ENCODE peak calls at places on chromosomes 6 and 20, in eight cellular contexts. J is CD8-positive, alpha-beta T cell; R is lower lobe of right lung; A is vagina; L is OCI-LY7; Y is fibroblast of lung; K is tibial nerve; T is ovary. E is an unnamed sample. For H3K4me1 and H3K36me3, the result is how much of the 10 kb centered on the place peaks cover.

GRCh38 chr6:53721766-53722165 is 56.2 kb upstream of the KLHL31 start:
- DNase-seq in T (no peak), K (no peak), L (no peak), R (no peak), J (no peak), A (no peak), Y (no peak), E (no peak)

GRCh38 chr6:36368921-36369880 is 18.3 kb downstream of the ETV7 start:
- DNase-seq in R (peak), A (no peak), L (no peak), K (no peak), J (no peak), Y (peak), T (no peak), E (no peak)

GRCh38 chr6:122620902-122621301 is 10.7 kb downstream of the PKIB start:
- DNase-seq in L (no peak), Y (peak), R (no peak), K (no peak), A (no peak), T (no peak), J (no peak), E (no peak)

GRCh38 chr6:107466062-107466461 is 6.7 kb upstream of the PDSS2 start:
- DNase-seq in T (no peak), J (no peak), L (peak), Y (no peak), R (no peak), K (no peak), A (no peak), E (no peak)

GRCh38 chr6:17565399-17565798 is 34.7 kb upstream of the FAM8A1 start:
- DNase-seq in A (no peak), K (no peak), L (peak), T (no peak), Y (no peak), J (no peak), R (no peak), E (no peak)

GRCh38 chr20:9407805-9408421 is 106.5 kb upstream of the LAMP5 start:
- DNase-seq in K (peak), L (peak), R (no peak), A (no peak), J (no peak), Y (peak), T (peak), E (peak)

GRCh38 chr20:11394145-11394833 is 523.4 kb upstream of the BTBD3 start:
- DNase-seq in T (no peak), A (no peak), L (no peak), J (no peak), K (no peak), R (no peak), Y (peak), E (no peak)

GRCh38 chr20:7996898-7997297 is 22.7 kb downstream of the TMX4 start:
- DNase-seq in K (no peak), T (no peak), R (no peak), A (no peak), J (no peak), L (no peak), Y (no peak), E (no peak)

GRCh38 chr6:16200231-16200941 is 38.0 kb upstream of the GMPR start:
- DNase-seq in Y (peak), T (no peak), A (no peak), R (peak), J (no peak), K (no peak), L (no peak), E (peak)

GRCh38 chr6:95547043-95547442 is 30.3 kb upstream of the MANEA start:
- DNase-seq in K (no peak), T (no peak), Y (no peak), L (no peak), A (no peak), J (no peak), R (no peak), E (no peak)

GRCh38 chr6:157198425-157199279 is 124.7 kb downstream of the TMEM242 start:
- DNase-seq in L (no peak), R (peak), K (no peak), A (no peak), T (no peak), J (no peak), Y (no peak), E (peak)

GRCh38 chr6:42845327-42845694 is 34.1 kb upstream of the RPL7L1 start:
- DNase-seq in L (no peak), T (no peak), J (no peak), K (no peak), Y (no peak), A (no peak), R (no peak), E (no peak)

GRCh38 chr6:168683621-168684020 is 242.6 kb downstream of the SMOC2 start:
- DNase-seq in Y (no peak), T (no peak), R (no peak), L (no peak), K (no peak), J (no peak), A (peak), E (no peak)

GRCh38 chr20:24668791-24669190 is 199.4 kb downstream of the SYNDIG1 start:
- DNase-seq in A (no peak), T (no peak), R (no peak), L (no peak), K (no peak), J (no peak), Y (no peak), E (no peak)

GRCh38 chr6:166461821-166462460 is 79.2 kb upstream of the MPC1 start:
- DNase-seq in R (no peak), T (no peak), L (peak), Y (no peak), A (no peak), K (no peak), J (no peak), E (no peak)

GRCh38 chr6:28943223-28943556 is 19.4 kb upstream of the TRIM27 start:
- DNase-seq in J (no peak), Y (no peak), T (no peak), L (no peak), A (no peak), K (no peak), R (no peak), E (no peak)

GRCh38 chr6:166318649-166319600 is 10.7 kb upstream of the PRR18 start:
- DNase-seq in J (no peak), A (no peak), R (no peak), T (no peak), Y (no peak), K (no peak), L (no peak), E (no peak)

GRCh38 chr20:57251344-57251743 is 15.1 kb downstream of the BMP7 start:
- DNase-seq in K (no peak), L (peak), Y (peak), J (no peak), R (no peak), T (no peak), A (no peak), E (no peak)

GRCh38 chr6:123515715-123516114 is 121.0 kb downstream of the TRDN start:
- DNase-seq in R (no peak), A (no peak), Y (no peak), L (no peak), J (no peak), K (no peak), T (no peak), E (no peak)

GRCh38 chr6:28659250-28659566 is 133.5 kb downstream of the GPX5 start:
- DNase-seq in J (no peak), L (no peak), A (no peak), K (no peak), Y (no peak), R (no peak), T (no peak), E (no peak)

GRCh38 chr6:30942338-30943060 is 1.7 kb downstream of the MUCL3 start:
- DNase-seq in Y (peak), R (peak), J (no peak), L (no peak), K (peak), T (peak), A (no peak), E (peak)

GRCh38 chr6:27531772-27532459 is 59.0 kb upstream of the ZNF184 start:
- DNase-seq in K (no peak), A (no peak), Y (no peak), J (no peak), T (no peak), R (no peak), L (no peak), E (no peak)

GRCh38 chr20:33419140-33419974 is 18.0 kb upstream of the CDK5RAP1 start:
- DNase-seq in K (no peak), Y (peak), R (no peak), A (no peak), T (peak), J (no peak), L (no peak), E (no peak)

GRCh38 chr6:113719056-113719455 is 138.1 kb upstream of the MARCKS start:
- DNase-seq in Y (no peak), K (no peak), R (no peak), J (no peak), L (no peak), A (no peak), T (no peak), E (no peak)

GRCh38 chr20:36819662-36820061 is 46.1 kb upstream of the DSN1 start:
- DNase-seq in A (no peak), J (no peak), K (no peak), R (no peak), T (no peak), Y (no peak), L (no peak), E (peak)

GRCh38 chr20:10863337-10864060 is 189.7 kb upstream of the JAG1 start:
- DNase-seq in R (no peak), A (no peak), T (no peak), J (no peak), L (no peak), Y (peak), K (no peak), E (no peak)

GRCh38 chr6:37473364-37474095 is 26.2 kb downstream of the CCDC167 start:
- DNase-seq in A (no peak), Y (peak), T (no peak), J (no peak), L (no peak), R (no peak), K (no peak), E (peak)

GRCh38 chr20:54573838-54574237 is 98.4 kb downstream of the DOK5 start:
- DNase-seq in T (no peak), J (no peak), K (no peak), L (no peak), Y (no peak), A (no peak), R (no peak), E (no peak)

GRCh38 chr20:36482044-36482473 is 59.3 kb upstream of the MYL9 start:
- DNase-seq in J (no peak), R (peak), T (no peak), A (no peak), K (no peak), Y (no peak), L (no peak), E (peak)

GRCh38 chr6:31799781-31800180 is 4.2 kb upstream of the VARS1 start:
- DNase-seq in Y (peak), A (no peak), T (no peak), L (no peak), J (no peak), K (no peak), R (peak), E (no peak)

GRCh38 chr20:33460711-33461110 is 17.1 kb upstream of the SNTA1 start:
- DNase-seq in Y (no peak), K (no peak), A (no peak), L (peak), J (no peak), R (no peak), T (no peak), E (no peak)

GRCh38 chr6:16683524-16684194 is 77.6 kb downstream of the ATXN1 start:
- DNase-seq in J (no peak), K (no peak), Y (peak), R (no peak), T (no peak), A (no peak), L (no peak), E (peak)

DNA sequence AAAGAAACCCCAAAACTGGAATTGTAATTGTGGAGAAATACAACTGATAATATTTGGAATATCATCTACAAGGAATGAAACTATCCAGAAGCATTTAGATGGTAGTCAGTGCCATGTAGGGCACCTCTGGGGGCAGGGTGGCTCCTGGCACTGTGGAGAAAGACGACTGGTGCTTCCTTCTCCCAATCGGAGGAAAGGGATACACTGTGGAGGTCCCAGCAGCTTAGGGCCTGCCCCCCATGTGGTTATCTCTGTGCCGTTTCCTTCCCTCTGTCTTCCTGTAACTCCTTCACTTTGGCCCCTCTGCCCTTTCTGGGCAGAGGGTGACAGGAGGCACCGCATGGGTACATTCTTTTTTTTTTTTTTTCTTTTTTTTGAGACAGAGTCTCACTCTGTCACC is 178.4 kb downstream of the MTHFD1L start:
- DNase-seq in R (no peak), T (no peak), K (no peak), Y (no peak), J (no peak), A (no peak), L (no peak), E (no peak)
- H3K4me1 ChIP-seq in R (under half), T (under half), K (under half), Y (under half), J (under half), A (under half), L (under half), E (under half)

DNA sequence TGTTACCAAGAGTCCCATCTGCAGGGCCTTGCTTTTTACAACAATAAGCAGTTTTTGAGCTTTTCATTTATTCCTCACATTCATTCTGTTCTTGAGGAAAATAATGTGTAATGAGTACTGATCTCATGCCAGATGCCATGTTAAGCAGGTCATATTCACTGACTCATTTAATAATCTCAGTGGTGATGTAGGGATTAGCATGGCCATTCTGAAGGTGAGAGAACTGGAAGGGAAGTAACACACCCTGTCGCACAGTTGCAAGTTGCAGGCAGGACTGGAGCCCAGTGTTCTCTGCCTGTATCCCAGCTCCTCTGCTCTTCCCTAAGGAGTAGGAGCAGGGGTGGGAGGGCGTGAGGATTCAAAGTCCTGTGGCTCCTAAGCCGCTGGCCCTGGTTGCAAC is 5.6 kb downstream of the PCIF1 start:
- DNase-seq in A (no peak), T (no peak), Y (no peak), R (no peak), J (no peak), L (no peak), K (no peak), E (no peak)
- H3K36me3 ChIP-seq in A (half or more), T (under half), Y (under half), R (half or more), J (half or more), L (half or more), K (half or more), E (half or more)

DNA sequence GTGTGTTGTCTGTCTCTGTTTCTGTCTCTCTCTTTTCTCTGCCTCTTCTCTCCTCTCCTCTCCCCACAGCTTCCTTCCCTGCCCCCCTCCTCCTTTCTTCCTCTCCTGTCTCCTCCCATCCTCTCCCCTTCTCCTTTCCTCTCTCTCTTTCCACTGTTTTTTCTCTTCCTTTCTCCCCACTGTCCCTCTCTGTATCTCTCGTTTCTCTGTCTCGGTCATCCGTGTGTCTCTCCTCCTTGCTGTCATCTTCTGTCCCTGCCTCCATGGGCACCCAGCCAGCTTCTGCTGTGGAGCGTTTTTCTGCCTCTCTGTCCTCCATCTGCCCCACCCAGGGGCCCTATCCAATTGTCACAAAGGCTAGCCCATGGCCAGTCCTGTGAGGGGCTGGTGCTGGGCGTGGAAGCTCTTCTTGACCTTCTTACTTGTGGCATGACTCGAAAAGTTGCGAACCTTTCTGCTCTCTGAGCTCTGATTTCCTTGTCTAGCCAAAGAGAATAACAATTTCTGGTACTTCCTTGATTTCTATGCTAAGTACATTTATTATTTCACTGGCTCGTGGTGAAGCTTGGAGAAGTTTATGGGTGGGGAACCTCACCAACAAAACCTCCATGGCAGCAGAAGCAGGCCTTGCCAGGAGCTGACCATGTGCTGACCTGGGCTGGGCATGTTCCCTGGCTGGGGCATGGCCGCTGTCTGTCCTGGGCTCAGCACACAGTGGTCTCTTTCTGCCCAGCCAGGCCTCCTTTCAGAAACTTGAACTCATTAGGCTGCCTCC is 69.3 kb downstream of the CEBPB start:
- DNase-seq in R (peak), L (no peak), T (no peak), J (no peak), A (no peak), Y (no peak), K (no peak), E (no peak)
- TF ChIP-seq CTCF in R (no peak), L (no peak), T (no peak), J (no peak), A (no peak), Y (no peak), K (no peak), E (no peak)

GRCh38 chr6:41584205-41584604 is 38.0 kb downstream of the FOXP4 start:
- DNase-seq in L (no peak), J (no peak), Y (no peak), T (no peak), K (no peak), A (no peak), R (no peak), E (no peak)
- H3K4me1 ChIP-seq in L (under half), J (under half), Y (under half), T (under half), K (under half), A (under half), R (under half), E (under half)

GRCh38 chr20:49100934-49101333 is 54.8 kb downstream of the CSE1L start:
- DNase-seq in A (no peak), T (no peak), R (no peak), L (no peak), Y (no peak), J (no peak), K (no peak), E (no peak)

GRCh38 chr20:49098136-49098535 is 52.0 kb downstream of the CSE1L start:
- DNase-seq in T (no peak), L (no peak), Y (no peak), J (no peak), R (no peak), A (no peak), K (no peak), E (no peak)

GRCh38 chr20:49099011-49099410 is 52.9 kb downstream of the CSE1L start:
- DNase-seq in J (no peak), R (no peak), T (no peak), L (no peak), K (no peak), A (no peak), Y (no peak), E (peak)

GRCh38 chr20:49096212-49096730 is 50.2 kb downstream of the CSE1L start:
- DNase-seq in Y (no peak), K (no peak), R (no peak), A (no peak), T (no peak), J (no peak), L (no peak), E (no peak)

DNA sequence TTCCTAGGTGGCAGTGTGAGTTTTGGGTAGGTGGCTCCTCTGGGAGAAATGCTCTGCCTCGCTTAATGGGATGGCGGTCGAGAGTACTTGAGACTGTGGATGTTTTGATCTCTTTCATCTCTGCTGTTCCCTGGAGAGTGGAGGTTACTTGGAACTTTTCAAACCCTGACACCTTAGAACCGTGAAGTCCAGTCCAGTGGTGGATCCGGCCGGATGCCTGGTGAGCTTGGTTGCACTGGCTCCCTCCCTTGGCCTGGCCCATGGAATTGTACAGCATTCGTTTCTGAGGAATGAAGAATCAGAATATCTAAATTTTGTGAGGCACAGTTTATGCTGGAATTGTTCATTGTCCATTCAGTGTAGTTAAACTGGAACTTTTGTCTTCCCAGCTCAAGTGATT is 51.0 kb downstream of the CSE1L start:
- DNase-seq in R (no peak), T (no peak), L (no peak), A (no peak), Y (no peak), J (no peak), K (no peak), E (peak)
- H3K36me3 ChIP-seq in R (half or more), T (under half), L (half or more), A (half or more), Y (under half), J (under half), K (half or more), E (under half)

DNA sequence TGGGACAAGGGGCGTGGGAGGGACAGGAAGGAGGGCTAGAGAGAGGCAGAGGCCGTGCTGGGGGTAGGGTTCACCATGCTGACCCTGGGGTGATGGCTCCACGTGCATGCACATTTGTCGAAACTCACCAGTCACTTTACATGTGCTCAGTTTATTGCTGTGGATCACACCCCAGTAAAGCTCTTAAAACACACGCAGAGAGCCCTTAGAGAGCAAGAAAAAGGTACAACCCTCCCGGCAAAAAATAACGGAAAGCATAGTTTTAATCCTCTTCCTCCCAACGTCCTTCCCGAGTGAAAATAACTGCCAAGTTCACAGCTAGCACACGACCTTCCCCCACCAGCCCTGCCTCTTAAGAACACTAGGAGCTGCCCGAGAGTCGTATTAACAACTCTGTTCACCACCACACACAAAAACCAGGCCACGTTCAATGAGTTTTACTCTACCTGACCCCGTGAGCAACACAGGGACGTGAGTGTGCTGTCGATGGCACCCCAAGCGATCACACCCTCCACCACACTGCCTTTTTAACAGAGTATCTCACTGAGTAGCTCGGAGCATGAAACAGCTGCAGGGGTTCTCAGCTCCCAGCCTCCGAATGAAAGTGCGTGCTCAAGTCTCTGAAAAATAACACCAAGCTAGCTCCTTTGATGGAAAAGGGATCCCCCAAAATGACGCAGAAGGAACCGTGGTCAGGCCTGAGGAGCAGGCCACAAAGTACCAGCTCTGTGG is 39.7 kb downstream of the TAF4 start:
- DNase-seq in A (no peak), Y (peak), J (peak), T (peak), K (no peak), L (no peak), R (no peak), E (peak)
- TF ChIP-seq CTCF in A (no peak), Y (peak), J (peak), T (peak), K (peak), L (no peak), R (peak), E (no peak)

E was measured in thyroid gland.